ENCODE peak calls at places on chromosome 6, in five cellular contexts. X is HCT116, N is HepG2, E is GM12878, M is H1. Q is an unnamed sample.

GRCh38 chr6:90403489-90404381 is 107.1 kb upstream of the BACH2 start:
- DNase-seq in X (no peak), N (peak; percentile 78), E (no peak), M (peak; percentile 54), Q (no peak)

GRCh38 chr6:156963712-156964700 is 186.8 kb downstream of the ARID1B start:
- DNase-seq in X (no peak), N (peak; percentile 28), E (peak; percentile 30), M (no peak), Q (no peak)

GRCh38 chr6:20688710-20689500 is 154.6 kb downstream of the CDKAL1 start:
- DNase-seq in X (no peak), N (no peak), E (peak; percentile 59), M (no peak), Q (no peak)

GRCh38 chr6:143733500-143733899 is 55.7 kb downstream of the PHACTR2 start:
- DNase-seq in X (no peak), N (no peak), E (no peak), M (no peak), Q (no peak)

GRCh38 chr6:22146581-22147468 is 150.0 kb downstream of the PRL start:
- DNase-seq in X (no peak), N (no peak), E (no peak), M (no peak), Q (no peak)

GRCh38 chr6:137848672-137849071 is 18.4 kb upstream of the TNFAIP3 start:
- DNase-seq in X (no peak), N (peak; percentile 78), E (no peak), M (no peak), Q (no peak)

GRCh38 chr6:133992992-133993682 is 40.1 kb downstream of the TBPL1 start:
- DNase-seq in X (no peak), N (no peak), E (no peak), M (no peak), Q (no peak)

GRCh38 chr6:101259446-101259845 is 134.1 kb upstream of the GRIK2 start:
- DNase-seq in X (no peak), N (no peak), E (no peak), M (no peak), Q (no peak)

GRCh38 chr6:37460805-37461204 is 27.8 kb downstream of the CMTR1 start:
- DNase-seq in X (no peak), N (no peak), E (no peak), M (no peak), Q (no peak)

GRCh38 chr6:30515967-30516753 is 26.9 kb downstream of the HLA-E start:
- DNase-seq in X (peak; percentile 61), N (peak; percentile 95), E (peak; percentile 92), M (peak; percentile 83), Q (peak; percentile 46)

GRCh38 chr6:28489366-28490190 is 26.0 kb downstream of the GPX6 start:
- DNase-seq in X (peak; percentile 62), N (peak; percentile 32), E (peak; percentile 36), M (peak; percentile 82), Q (peak; percentile 69)

GRCh38 chr6:129598244-129599187 is 111.5 kb downstream of the ARHGAP18 start:
- DNase-seq in X (peak; percentile 72), N (peak; percentile 67), E (peak; percentile 76), M (no peak), Q (peak; percentile 63)

GRCh38 chr6:118659513-118660217 is 8.3 kb upstream of the CEP85L start:
- DNase-seq in X (no peak), N (no peak), E (no peak), M (no peak), Q (no peak)

GRCh38 chr6:69917834-69918233 is 51.5 kb downstream of the COL19A1 start:
- DNase-seq in X (peak; percentile 45), N (no peak), E (peak; percentile 20), M (no peak), Q (no peak)

GRCh38 chr6:129875610-129876515 is 14.7 kb upstream of the TMEM244 start:
- DNase-seq in X (no peak), N (no peak), E (peak; percentile 40), M (no peak), Q (no peak)

GRCh38 chr6:110534731-110535164 is 58.3 kb upstream of the SLC22A16 start:
- DNase-seq in X (no peak), N (no peak), E (no peak), M (peak; percentile 22), Q (no peak)

GRCh38 chr6:107917468-107918375 is 40.3 kb downstream of the SEC63 start:
- DNase-seq in X (peak; percentile 7), N (no peak), E (peak; percentile 48), M (no peak), Q (no peak)

GRCh38 chr6:111367393-111368088 is 115.5 kb downstream of the REV3L start:
- DNase-seq in X (no peak), N (no peak), E (peak; percentile 32), M (no peak), Q (no peak)

GRCh38 chr6:3561745-3562144 is 104.9 kb upstream of the SLC22A23 start:
- DNase-seq in X (no peak), N (peak; percentile 20), E (no peak), M (no peak), Q (no peak)

GRCh38 chr6:95686858-95687257 is 109.5 kb downstream of the MANEA start:
- DNase-seq in X (no peak), N (no peak), E (no peak), M (no peak), Q (no peak)

GRCh38 chr6:167662881-167663205 is 163.9 kb upstream of the AFDN start:
- DNase-seq in X (no peak), N (no peak), E (no peak), M (no peak), Q (no peak)

GRCh38 chr6:159126590-159126989 is 42.6 kb upstream of the FNDC1 start:
- DNase-seq in X (no peak), N (no peak), E (no peak), M (no peak), Q (no peak)

GRCh38 chr6:149933036-149933435 is 8.8 kb upstream of the ULBP2 start:
- DNase-seq in X (no peak), N (no peak), E (no peak), M (no peak), Q (no peak)

GRCh38 chr6:138722425-138723371 is 50.9 kb upstream of the CCDC28A start:
- DNase-seq in X (peak; percentile 92), N (peak; percentile 19), E (no peak), M (no peak), Q (no peak)

GRCh38 chr6:14540276-14540675 is 422.7 kb downstream of the CD83 start:
- DNase-seq in X (no peak), N (no peak), E (no peak), M (no peak), Q (no peak)

GRCh38 chr6:41162687-41163418 is at the start of gene TREM2:
- DNase-seq in X (no peak), N (no peak), E (no peak), M (peak; percentile 38), Q (no peak)

GRCh38 chr6:76776876-76777275 is 686.4 kb downstream of the HTR1B start:
- DNase-seq in X (no peak), N (no peak), E (no peak), M (no peak), Q (no peak)

GRCh38 chr6:6915219-6915618 is 192.5 kb upstream of the RREB1 start:
- DNase-seq in X (no peak), N (no peak), E (no peak), M (no peak), Q (no peak)

GRCh38 chr6:143629104-143630080 is 48.4 kb upstream of the PHACTR2 start:
- DNase-seq in X (no peak), N (no peak), E (no peak), M (no peak), Q (no peak)

GRCh38 chr6:41639556-41640371 is 1.5 kb downstream of the MDFI start:
- DNase-seq in X (no peak), N (no peak), E (no peak), M (peak; percentile 54), Q (no peak)

DNA sequence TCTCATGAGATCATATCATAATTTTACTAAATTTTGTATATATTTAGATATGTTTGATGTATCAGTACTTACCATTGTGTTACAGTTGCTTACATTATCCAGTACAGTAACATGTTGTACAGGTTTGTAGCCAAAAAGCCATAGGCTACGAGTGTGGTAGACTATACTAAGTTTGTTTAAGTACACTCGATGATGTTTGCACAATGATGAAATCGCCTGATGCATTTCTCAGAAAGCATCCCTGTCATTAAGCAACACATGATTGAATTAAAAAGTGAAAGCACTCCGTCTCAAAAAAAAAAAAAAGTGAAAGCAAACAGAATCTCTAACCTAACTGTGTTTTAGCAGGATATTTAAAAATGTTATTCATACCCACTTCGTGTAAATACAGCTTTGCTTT is 104.9 kb upstream of the TFAP2D start:
- DNase-seq in X (no peak), N (no peak), E (no peak), M (no peak), Q (no peak)
- TF ChIP-seq SIN3A in X (no peak), N (no peak), E (no peak), M (no peak), Q (no peak)

GRCh38 chr6:97069363-97069762 is 144.8 kb downstream of the KLHL32 start:
- DNase-seq in X (no peak), N (no peak), E (no peak), M (no peak), Q (no peak)

GRCh38 chr6:97064578-97064977 is 140.1 kb downstream of the KLHL32 start:
- DNase-seq in X (no peak), N (no peak), E (no peak), M (no peak), Q (no peak)

GRCh38 chr6:97067045-97067444 is 142.5 kb downstream of the KLHL32 start:
- DNase-seq in X (no peak), N (no peak), E (no peak), M (no peak), Q (no peak)

GRCh38 chr6:97066056-97066455 is 141.5 kb downstream of the KLHL32 start:
- DNase-seq in X (no peak), N (no peak), E (no peak), M (no peak), Q (no peak)

GRCh38 chr6:97068211-97068610 is 143.7 kb downstream of the KLHL32 start:
- DNase-seq in X (peak; percentile 12), N (peak; percentile 3), E (no peak), M (no peak), Q (no peak)
- TF ChIP-seq SIN3A in X (no peak), N (no peak), E (no peak), M (no peak), Q (no peak)

GRCh38 chr6:154861825-154862224 is 128.6 kb downstream of the SCAF8 start:
- DNase-seq in X (no peak), N (no peak), E (no peak), M (no peak), Q (no peak)
- TF ChIP-seq SIN3A in X (no peak), N (no peak), E (no peak), M (no peak), Q (no peak)

GRCh38 chr6:140708386-140708785 is 1333.9 kb upstream of the CITED2 start:
- DNase-seq in X (no peak), N (no peak), E (no peak), M (no peak), Q (no peak)

GRCh38 chr6:140713495-140713894 is 1339.0 kb upstream of the CITED2 start:
- DNase-seq in X (no peak), N (no peak), E (no peak), M (no peak), Q (no peak)

DNA sequence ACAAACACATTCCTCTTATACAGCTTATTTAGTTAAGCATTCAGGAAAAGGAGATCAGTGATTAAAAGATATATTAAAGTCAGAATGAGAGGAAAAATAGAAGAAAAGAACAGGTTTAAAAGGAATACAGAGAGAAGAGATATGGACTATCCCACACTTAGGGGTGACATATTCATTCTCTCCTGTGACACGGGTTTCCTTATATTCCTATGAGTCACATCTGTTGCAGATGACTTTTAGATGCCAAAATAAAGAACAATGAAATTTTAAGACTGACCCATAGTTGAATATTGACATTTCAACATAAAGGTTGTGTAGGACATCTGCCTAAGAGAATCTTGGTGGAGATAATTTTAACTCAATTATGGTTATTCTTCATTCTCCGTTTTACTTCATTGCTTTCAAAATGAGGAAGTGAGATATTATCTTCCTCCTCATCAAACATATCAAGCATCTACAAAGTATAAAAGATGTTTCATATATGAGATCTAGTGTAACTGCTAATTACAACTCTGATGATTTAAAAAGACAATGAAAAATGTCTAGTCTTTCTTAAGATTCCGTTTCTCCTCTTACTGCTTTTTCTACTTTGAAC is 1336.7 kb upstream of the CITED2 start:
- DNase-seq in X (no peak), N (no peak), E (no peak), M (no peak), Q (no peak)
- TF ChIP-seq SIN3A in X (no peak), N (no peak), E (no peak), M (no peak), Q (no peak)

Q was measured in Panc1.